ENCODE peak calls at places on chromosomes 2 and 18, in nine cellular contexts. Q, I, M, U, N, G, E, T and R are unnamed samples.

GRCh38 chr2:188984680-188985079 is 10.5 kb downstream of the COL3A1 start:
- DNase-seq in G (no peak), E (no peak), N (peak), T (no peak), M (no peak), I (peak), U (no peak), Q (no peak), R (no peak)

GRCh38 chr18:55998071-55998522 is 410.1 kb upstream of the TCF4 start:
- DNase-seq in U (peak), M (no peak), N (no peak), I (no peak), Q (no peak), E (no peak), T (no peak), G (no peak), R (no peak)

GRCh38 chr2:60880988-60881932 is at the start of gene REL:
- DNase-seq in U (peak), I (peak), T (peak), G (peak), N (peak), Q (peak), M (peak), E (peak), R (peak)

GRCh38 chr2:105396254-105397024 is 2.4 kb downstream of the FHL2 start:
- DNase-seq in Q (no peak), G (peak), I (peak), U (no peak), N (peak), M (peak), T (no peak), E (peak), R (no peak)

GRCh38 chr2:14633451-14634211 is 1.1 kb downstream of the LRATD1 start:
- DNase-seq in E (no peak), T (peak), G (peak), M (peak), U (peak), Q (peak), N (no peak), I (no peak), R (no peak)

GRCh38 chr2:240397542-240397916 is 37.9 kb upstream of the GPC1 start:
- DNase-seq in T (no peak), Q (peak), U (peak), N (no peak), G (peak), E (no peak), M (peak), I (no peak), R (no peak)

GRCh38 chr18:31401156-31402025 is 24.8 kb downstream of the DSG4 start:
- DNase-seq in N (no peak), I (no peak), G (no peak), U (no peak), E (no peak), T (no peak), Q (no peak), M (no peak), R (no peak)

GRCh38 chr18:48950536-48951447 is at the start of gene SMAD7:
- DNase-seq in U (no peak), N (no peak), E (no peak), T (peak), Q (no peak), I (no peak), M (no peak), G (no peak), R (no peak)

GRCh38 chr2:94622113-94622618 is 249.1 kb upstream of the TEKT4 start:
- DNase-seq in E (no peak), T (no peak), M (no peak), G (no peak), I (no peak), N (no peak), Q (no peak), U (no peak), R (no peak)

GRCh38 chr2:95018301-95018700 is 7.2 kb upstream of the MAL start:
- DNase-seq in M (no peak), N (no peak), G (no peak), E (no peak), Q (no peak), U (no peak), T (no peak), I (no peak), R (no peak)

GRCh38 chr18:65498605-65499004 is 252.2 kb upstream of the CDH7 start:
- DNase-seq in Q (no peak), T (no peak), E (no peak), U (no peak), I (no peak), G (no peak), N (no peak), M (no peak), R (no peak)

GRCh38 chr2:98543842-98544241 is 64.5 kb downstream of the COA5 start:
- DNase-seq in N (no peak), T (no peak), E (no peak), U (no peak), G (no peak), M (no peak), I (no peak), Q (no peak), R (no peak)
- TF ChIP-seq CTCF in N (no peak), T (no peak), E (no peak), U (no peak), G (no peak), M (no peak), I (no peak), Q (no peak), R (no peak)

DNA sequence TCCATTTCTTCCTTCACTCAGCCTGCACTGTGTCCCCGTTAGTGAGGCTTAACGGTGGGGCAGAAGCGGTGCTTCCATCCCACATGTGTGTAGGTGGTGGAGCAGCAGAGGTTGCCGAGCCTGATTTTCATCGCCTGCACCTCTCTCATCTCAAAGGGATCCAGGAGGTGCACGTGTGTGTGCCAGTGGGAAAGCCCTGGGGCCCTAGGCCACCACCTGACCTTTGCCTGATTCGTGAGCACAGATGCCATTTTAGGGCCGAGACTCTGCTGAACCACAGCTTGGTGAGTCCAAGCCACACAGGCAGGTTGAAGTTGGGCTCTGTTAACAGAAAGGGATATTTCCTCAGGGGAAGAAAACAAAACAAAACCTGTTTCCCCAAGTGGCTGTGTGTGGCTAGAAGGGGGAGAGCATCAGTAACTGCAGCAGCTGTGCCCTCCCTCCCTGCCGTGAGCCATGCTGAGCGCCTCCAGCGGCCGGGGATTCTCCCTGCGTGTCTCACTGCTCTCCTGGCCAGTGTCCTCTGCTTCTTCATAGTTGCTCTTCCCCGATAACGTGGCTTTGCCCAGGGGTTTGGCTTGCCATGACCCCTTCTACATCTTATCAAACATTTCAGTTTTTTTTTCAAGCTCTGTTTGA is 81.5 kb downstream of the MAPRE2 start:
- DNase-seq in T (no peak), Q (peak), I (no peak), N (no peak), G (no peak), E (no peak), M (no peak), U (peak), R (no peak)
- TF ChIP-seq CTCF in T (peak), Q (no peak), I (no peak), N (no peak), G (no peak), E (no peak), M (no peak), U (peak), R (no peak)

GRCh38 chr2:47602996-47603395 is 179.9 kb upstream of the MSH6 start:
- DNase-seq in U (no peak), Q (no peak), M (no peak), T (no peak), I (no peak), N (no peak), E (no peak), G (no peak), R (no peak)

GRCh38 chr2:47601518-47602015 is 181.4 kb upstream of the MSH6 start:
- DNase-seq in T (no peak), E (no peak), G (no peak), I (no peak), Q (no peak), U (no peak), M (no peak), N (no peak), R (no peak)

GRCh38 chr2:47607315-47608061 is 175.5 kb upstream of the MSH6 start:
- DNase-seq in Q (no peak), G (no peak), I (no peak), E (no peak), M (no peak), T (no peak), N (no peak), U (no peak), R (no peak)

GRCh38 chr2:47606172-47606571 is 176.8 kb upstream of the MSH6 start:
- DNase-seq in M (no peak), E (no peak), N (no peak), T (no peak), I (no peak), Q (no peak), U (no peak), G (no peak), R (no peak)
- TF ChIP-seq CTCF in M (no peak), E (no peak), N (no peak), T (no peak), I (no peak), Q (no peak), U (no peak), G (no peak), R (no peak)

GRCh38 chr2:20241973-20242726 is 17.2 kb upstream of the SDC1 start:
- DNase-seq in I (no peak), G (no peak), E (no peak), M (no peak), Q (peak), U (peak), N (no peak), T (no peak), R (no peak)
- TF ChIP-seq CTCF in I (peak), G (no peak), E (peak), M (peak), Q (peak), U (peak), N (peak), T (peak), R (peak)

GRCh38 chr2:44348385-44348784 is 12.9 kb downstream of the PREPL start:
- DNase-seq in Q (no peak), T (no peak), E (no peak), I (no peak), N (peak), M (no peak), U (no peak), G (no peak), R (no peak)

DNA sequence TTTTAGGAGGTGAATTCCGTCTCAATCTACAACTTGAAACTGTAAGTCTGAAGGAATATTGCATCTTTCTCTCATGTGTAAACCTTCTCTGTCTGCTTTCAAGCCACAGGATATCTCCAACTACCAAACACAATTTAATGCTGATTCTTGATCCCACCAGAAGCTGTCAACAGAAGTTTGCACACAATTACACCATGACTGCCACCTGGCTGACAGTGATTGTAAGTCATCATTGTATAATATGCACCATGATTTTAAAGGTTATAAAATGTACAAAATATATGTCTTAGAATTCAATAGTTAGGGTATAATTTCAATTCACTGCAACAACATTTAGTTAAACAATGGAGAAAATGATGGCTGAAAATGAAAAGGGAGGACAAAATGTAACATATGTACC is 18.4 kb downstream of the PREPL start:
- DNase-seq in M (no peak), U (no peak), Q (no peak), N (no peak), E (no peak), G (no peak), T (no peak), I (no peak), R (no peak)
- TF ChIP-seq CTCF in M (peak), U (no peak), Q (peak), N (peak), E (no peak), G (no peak), T (peak), I (no peak), R (peak)

GRCh38 chr18:7601249-7601620 is 34.1 kb downstream of the PTPRM start:
- DNase-seq in N (no peak), Q (no peak), I (no peak), U (no peak), G (no peak), T (no peak), M (no peak), E (peak), R (no peak)
- TF ChIP-seq CTCF in N (peak), Q (no peak), I (no peak), U (no peak), G (no peak), T (no peak), M (no peak), E (peak), R (no peak)

GRCh38 chr2:120177011-120177621 is 46.1 kb downstream of the TMEM185B start:
- DNase-seq in N (no peak), M (peak), G (peak), E (no peak), U (no peak), T (peak), Q (no peak), I (no peak), R (no peak)
- TF ChIP-seq CTCF in N (no peak), M (peak), G (no peak), E (no peak), U (no peak), T (peak), Q (no peak), I (no peak), R (no peak)